ENCODE peak calls at places on chromosomes 7 and 10, in nine cellular contexts. One of them, this sample, is unnamed.

GRCh38 chr7:150339369-150339768 is 2.1 kb downstream of the RARRES2 start:
- DNase-seq in activated T-cell treated with anti-CD3 and anti-CD28 coated beads, Interleukin-2, amount 50 U/mL, for 24 hours: no peak
- DNase-seq in aorta: no peak
- DNase-seq in CMK: no peak
- DNase-seq in hippocampal formation: no peak
- DNase-seq in skeletal muscle cell: no peak
- DNase-seq in CD8-positive, alpha-beta T cell: no peak
- DNase-seq in ureter: no peak
- DNase-seq in left ventricle myocardium inferior: no peak
- DNase-seq in this sample: no peak

GRCh38 chr10:541750-542371 is 147.6 kb downstream of the DIP2C start:
- DNase-seq in activated T-cell treated with anti-CD3 and anti-CD28 coated beads, Interleukin-2, amount 50 U/mL, for 24 hours: no peak
- DNase-seq in aorta: no peak
- DNase-seq in ureter: no peak
- DNase-seq in CD8-positive, alpha-beta T cell: no peak
- DNase-seq in skeletal muscle cell: no peak
- DNase-seq in hippocampal formation: no peak
- DNase-seq in left ventricle myocardium inferior: peak
- DNase-seq in CMK: no peak
- DNase-seq in this sample: no peak

GRCh38 chr10:99395750-99396445 is 34.5 kb downstream of the GOT1 start:
- DNase-seq in ureter: no peak
- DNase-seq in CMK: peak
- DNase-seq in skeletal muscle cell: peak
- DNase-seq in left ventricle myocardium inferior: no peak
- DNase-seq in aorta: no peak
- DNase-seq in CD8-positive, alpha-beta T cell: no peak
- DNase-seq in hippocampal formation: peak
- DNase-seq in activated T-cell treated with anti-CD3 and anti-CD28 coated beads, Interleukin-2, amount 50 U/mL, for 24 hours: no peak
- DNase-seq in this sample: no peak

GRCh38 chr10:7892146-7892545 is 73.8 kb downstream of the TAF3 start:
- DNase-seq in hippocampal formation: no peak
- DNase-seq in left ventricle myocardium inferior: no peak
- DNase-seq in ureter: no peak
- DNase-seq in activated T-cell treated with anti-CD3 and anti-CD28 coated beads, Interleukin-2, amount 50 U/mL, for 24 hours: no peak
- DNase-seq in skeletal muscle cell: no peak
- DNase-seq in CMK: no peak
- DNase-seq in aorta: no peak
- DNase-seq in CD8-positive, alpha-beta T cell: no peak
- DNase-seq in this sample: no peak

GRCh38 chr10:94409016-94409657 is 6.8 kb downstream of the TBC1D12 start:
- DNase-seq in ureter: no peak
- DNase-seq in CD8-positive, alpha-beta T cell: no peak
- DNase-seq in skeletal muscle cell: no peak
- DNase-seq in left ventricle myocardium inferior: no peak
- DNase-seq in aorta: no peak
- DNase-seq in activated T-cell treated with anti-CD3 and anti-CD28 coated beads, Interleukin-2, amount 50 U/mL, for 24 hours: no peak
- DNase-seq in hippocampal formation: no peak
- DNase-seq in CMK: no peak
- DNase-seq in this sample: no peak

GRCh38 chr10:101840741-101841453 is 2.7 kb downstream of the KCNIP2 start:
- DNase-seq in CMK: no peak
- DNase-seq in skeletal muscle cell: peak
- DNase-seq in left ventricle myocardium inferior: peak
- DNase-seq in activated T-cell treated with anti-CD3 and anti-CD28 coated beads, Interleukin-2, amount 50 U/mL, for 24 hours: peak
- DNase-seq in ureter: peak
- DNase-seq in hippocampal formation: peak
- DNase-seq in aorta: peak
- DNase-seq in CD8-positive, alpha-beta T cell: peak
- DNase-seq in this sample: peak

GRCh38 chr10:56604624-56605023 is 243.6 kb upstream of the ZWINT start:
- DNase-seq in hippocampal formation: no peak
- DNase-seq in skeletal muscle cell: no peak
- DNase-seq in CMK: no peak
- DNase-seq in ureter: no peak
- DNase-seq in activated T-cell treated with anti-CD3 and anti-CD28 coated beads, Interleukin-2, amount 50 U/mL, for 24 hours: no peak
- DNase-seq in CD8-positive, alpha-beta T cell: no peak
- DNase-seq in aorta: no peak
- DNase-seq in left ventricle myocardium inferior: no peak
- DNase-seq in this sample: no peak

GRCh38 chr7:152854386-152854785 is 94.8 kb downstream of the ACTR3B start:
- DNase-seq in aorta: no peak
- DNase-seq in ureter: no peak
- DNase-seq in hippocampal formation: no peak
- DNase-seq in left ventricle myocardium inferior: no peak
- DNase-seq in activated T-cell treated with anti-CD3 and anti-CD28 coated beads, Interleukin-2, amount 50 U/mL, for 24 hours: no peak
- DNase-seq in CD8-positive, alpha-beta T cell: no peak
- DNase-seq in CMK: no peak
- DNase-seq in skeletal muscle cell: no peak
- DNase-seq in this sample: no peak

GRCh38 chr10:3757638-3758490 is 27.1 kb downstream of the KLF6 start:
- DNase-seq in skeletal muscle cell: no peak
- DNase-seq in CMK: no peak
- DNase-seq in left ventricle myocardium inferior: no peak
- DNase-seq in activated T-cell treated with anti-CD3 and anti-CD28 coated beads, Interleukin-2, amount 50 U/mL, for 24 hours: peak
- DNase-seq in ureter: no peak
- DNase-seq in CD8-positive, alpha-beta T cell: peak
- DNase-seq in aorta: no peak
- DNase-seq in hippocampal formation: no peak
- DNase-seq in this sample: no peak

GRCh38 chr7:28382146-28382545 is 30.2 kb upstream of the CREB5 start:
- DNase-seq in hippocampal formation: no peak
- DNase-seq in skeletal muscle cell: no peak
- DNase-seq in CMK: no peak
- DNase-seq in ureter: no peak
- DNase-seq in left ventricle myocardium inferior: no peak
- DNase-seq in aorta: no peak
- DNase-seq in CD8-positive, alpha-beta T cell: no peak
- DNase-seq in activated T-cell treated with anti-CD3 and anti-CD28 coated beads, Interleukin-2, amount 50 U/mL, for 24 hours: no peak
- DNase-seq in this sample: no peak

GRCh38 chr10:308572-309085 is 173.4 kb downstream of the ZMYND11 start:
- DNase-seq in activated T-cell treated with anti-CD3 and anti-CD28 coated beads, Interleukin-2, amount 50 U/mL, for 24 hours: no peak
- DNase-seq in skeletal muscle cell: no peak
- DNase-seq in left ventricle myocardium inferior: no peak
- DNase-seq in hippocampal formation: no peak
- DNase-seq in CMK: no peak
- DNase-seq in ureter: no peak
- DNase-seq in CD8-positive, alpha-beta T cell: no peak
- DNase-seq in aorta: no peak
- DNase-seq in this sample: no peak

GRCh38 chr10:23314835-23315239 is 29.8 kb downstream of the C10orf67 start:
- DNase-seq in skeletal muscle cell: peak
- DNase-seq in aorta: no peak
- DNase-seq in activated T-cell treated with anti-CD3 and anti-CD28 coated beads, Interleukin-2, amount 50 U/mL, for 24 hours: no peak
- DNase-seq in left ventricle myocardium inferior: no peak
- DNase-seq in hippocampal formation: peak
- DNase-seq in CD8-positive, alpha-beta T cell: no peak
- DNase-seq in ureter: peak
- DNase-seq in CMK: peak
- DNase-seq in this sample: peak

GRCh38 chr10:100554902-100555301 is 19.2 kb downstream of the HIF1AN start:
- DNase-seq in CMK: no peak
- DNase-seq in aorta: no peak
- DNase-seq in skeletal muscle cell: no peak
- DNase-seq in hippocampal formation: no peak
- DNase-seq in CD8-positive, alpha-beta T cell: no peak
- DNase-seq in activated T-cell treated with anti-CD3 and anti-CD28 coated beads, Interleukin-2, amount 50 U/mL, for 24 hours: no peak
- DNase-seq in ureter: no peak
- DNase-seq in left ventricle myocardium inferior: no peak
- DNase-seq in this sample: no peak

GRCh38 chr10:22317771-22318565 is 1.8 kb downstream of the COMMD3 start:
- DNase-seq in aorta: no peak
- DNase-seq in CMK: no peak
- DNase-seq in skeletal muscle cell: no peak
- DNase-seq in left ventricle myocardium inferior: no peak
- DNase-seq in hippocampal formation: no peak
- DNase-seq in activated T-cell treated with anti-CD3 and anti-CD28 coated beads, Interleukin-2, amount 50 U/mL, for 24 hours: no peak
- DNase-seq in ureter: no peak
- DNase-seq in CD8-positive, alpha-beta T cell: no peak
- DNase-seq in this sample: no peak

GRCh38 chr10:6465854-6466524 is 114.1 kb downstream of the PRKCQ start:
- DNase-seq in hippocampal formation: no peak
- DNase-seq in skeletal muscle cell: no peak
- DNase-seq in CD8-positive, alpha-beta T cell: no peak
- DNase-seq in ureter: no peak
- DNase-seq in activated T-cell treated with anti-CD3 and anti-CD28 coated beads, Interleukin-2, amount 50 U/mL, for 24 hours: peak
- DNase-seq in aorta: no peak
- DNase-seq in CMK: no peak
- DNase-seq in left ventricle myocardium inferior: no peak
- DNase-seq in this sample: no peak

GRCh38 chr7:44323381-44324203 is 1.8 kb downstream of the CAMK2B start:
- DNase-seq in hippocampal formation: no peak
- DNase-seq in CMK: no peak
- DNase-seq in ureter: no peak
- DNase-seq in CD8-positive, alpha-beta T cell: no peak
- DNase-seq in skeletal muscle cell: no peak
- DNase-seq in activated T-cell treated with anti-CD3 and anti-CD28 coated beads, Interleukin-2, amount 50 U/mL, for 24 hours: no peak
- DNase-seq in left ventricle myocardium inferior: no peak
- DNase-seq in aorta: no peak
- DNase-seq in this sample: no peak

GRCh38 chr7:140003913-140004382 is 58.8 kb downstream of the PARP12 start:
- DNase-seq in skeletal muscle cell: peak
- DNase-seq in activated T-cell treated with anti-CD3 and anti-CD28 coated beads, Interleukin-2, amount 50 U/mL, for 24 hours: no peak
- DNase-seq in left ventricle myocardium inferior: no peak
- DNase-seq in hippocampal formation: no peak
- DNase-seq in CMK: no peak
- DNase-seq in CD8-positive, alpha-beta T cell: no peak
- DNase-seq in ureter: no peak
- DNase-seq in aorta: no peak
- DNase-seq in this sample: peak

GRCh38 chr10:103595933-103596726 is 102.6 kb downstream of the NEURL1 start:
- DNase-seq in activated T-cell treated with anti-CD3 and anti-CD28 coated beads, Interleukin-2, amount 50 U/mL, for 24 hours: no peak
- DNase-seq in left ventricle myocardium inferior: no peak
- DNase-seq in hippocampal formation: no peak
- DNase-seq in CD8-positive, alpha-beta T cell: no peak
- DNase-seq in CMK: no peak
- DNase-seq in ureter: no peak
- DNase-seq in aorta: no peak
- DNase-seq in skeletal muscle cell: no peak
- DNase-seq in this sample: no peak

GRCh38 chr7:92835140-92835850 is 1.1 kb downstream of the CDK6 start:
- DNase-seq in left ventricle myocardium inferior: peak
- DNase-seq in hippocampal formation: peak
- DNase-seq in CMK: no peak
- DNase-seq in ureter: peak
- DNase-seq in skeletal muscle cell: no peak
- DNase-seq in aorta: peak
- DNase-seq in CD8-positive, alpha-beta T cell: peak
- DNase-seq in activated T-cell treated with anti-CD3 and anti-CD28 coated beads, Interleukin-2, amount 50 U/mL, for 24 hours: peak
- DNase-seq in this sample: peak

GRCh38 chr7:17625038-17625437 is 315.3 kb downstream of the SNX13 start:
- DNase-seq in CD8-positive, alpha-beta T cell: no peak
- DNase-seq in skeletal muscle cell: peak
- DNase-seq in hippocampal formation: no peak
- DNase-seq in aorta: no peak
- DNase-seq in activated T-cell treated with anti-CD3 and anti-CD28 coated beads, Interleukin-2, amount 50 U/mL, for 24 hours: no peak
- DNase-seq in ureter: no peak
- DNase-seq in CMK: no peak
- DNase-seq in left ventricle myocardium inferior: no peak
- DNase-seq in this sample: no peak

GRCh38 chr10:117197189-117197588 is at the start of gene KCNK18:
- DNase-seq in CD8-positive, alpha-beta T cell: no peak
- DNase-seq in left ventricle myocardium inferior: no peak
- DNase-seq in CMK: no peak
- DNase-seq in aorta: no peak
- DNase-seq in activated T-cell treated with anti-CD3 and anti-CD28 coated beads, Interleukin-2, amount 50 U/mL, for 24 hours: no peak
- DNase-seq in hippocampal formation: no peak
- DNase-seq in skeletal muscle cell: no peak
- DNase-seq in ureter: no peak
- DNase-seq in this sample: no peak

GRCh38 chr7:6589829-6590644 is at the start of gene INTS15:
- DNase-seq in CMK: peak
- DNase-seq in left ventricle myocardium inferior: peak
- DNase-seq in CD8-positive, alpha-beta T cell: peak
- DNase-seq in aorta: peak
- DNase-seq in ureter: peak
- DNase-seq in activated T-cell treated with anti-CD3 and anti-CD28 coated beads, Interleukin-2, amount 50 U/mL, for 24 hours: peak
- DNase-seq in hippocampal formation: peak
- DNase-seq in skeletal muscle cell: peak
- DNase-seq in this sample: peak

GRCh38 chr10:28135258-28135657 is 136.4 kb upstream of the ODAD2 start:
- DNase-seq in activated T-cell treated with anti-CD3 and anti-CD28 coated beads, Interleukin-2, amount 50 U/mL, for 24 hours: no peak
- DNase-seq in left ventricle myocardium inferior: no peak
- DNase-seq in CMK: no peak
- DNase-seq in CD8-positive, alpha-beta T cell: no peak
- DNase-seq in ureter: no peak
- DNase-seq in aorta: no peak
- DNase-seq in skeletal muscle cell: no peak
- DNase-seq in hippocampal formation: no peak
- DNase-seq in this sample: no peak

GRCh38 chr10:132144086-132144485 is 42.7 kb upstream of the DPYSL4 start:
- DNase-seq in CMK: no peak
- DNase-seq in activated T-cell treated with anti-CD3 and anti-CD28 coated beads, Interleukin-2, amount 50 U/mL, for 24 hours: no peak
- DNase-seq in hippocampal formation: no peak
- DNase-seq in aorta: peak
- DNase-seq in CD8-positive, alpha-beta T cell: no peak
- DNase-seq in left ventricle myocardium inferior: no peak
- DNase-seq in skeletal muscle cell: no peak
- DNase-seq in ureter: no peak
- DNase-seq in this sample: no peak

GRCh38 chr10:105718207-105718995 is 1077.3 kb downstream of the SORCS3 start:
- DNase-seq in aorta: no peak
- DNase-seq in left ventricle myocardium inferior: no peak
- DNase-seq in CMK: no peak
- DNase-seq in skeletal muscle cell: no peak
- DNase-seq in ureter: no peak
- DNase-seq in hippocampal formation: no peak
- DNase-seq in CD8-positive, alpha-beta T cell: no peak
- DNase-seq in activated T-cell treated with anti-CD3 and anti-CD28 coated beads, Interleukin-2, amount 50 U/mL, for 24 hours: no peak
- DNase-seq in this sample: no peak

GRCh38 chr10:68153473-68154210 is 44.4 kb downstream of the MYPN start:
- DNase-seq in activated T-cell treated with anti-CD3 and anti-CD28 coated beads, Interleukin-2, amount 50 U/mL, for 24 hours: no peak
- DNase-seq in hippocampal formation: peak
- DNase-seq in ureter: peak
- DNase-seq in CD8-positive, alpha-beta T cell: no peak
- DNase-seq in left ventricle myocardium inferior: no peak
- DNase-seq in skeletal muscle cell: peak
- DNase-seq in aorta: no peak
- DNase-seq in CMK: no peak
- DNase-seq in this sample: peak

GRCh38 chr10:99582255-99582770 is 37.9 kb downstream of the SLC25A28 start:
- DNase-seq in skeletal muscle cell: no peak
- DNase-seq in CD8-positive, alpha-beta T cell: no peak
- DNase-seq in ureter: no peak
- DNase-seq in aorta: no peak
- DNase-seq in hippocampal formation: no peak
- DNase-seq in CMK: no peak
- DNase-seq in activated T-cell treated with anti-CD3 and anti-CD28 coated beads, Interleukin-2, amount 50 U/mL, for 24 hours: no peak
- DNase-seq in left ventricle myocardium inferior: no peak
- DNase-seq in this sample: no peak

GRCh38 chr10:70898687-70899086 is 10.3 kb upstream of the PCBD1 start:
- DNase-seq in CD8-positive, alpha-beta T cell: no peak
- DNase-seq in left ventricle myocardium inferior: no peak
- DNase-seq in aorta: no peak
- DNase-seq in hippocampal formation: no peak
- DNase-seq in activated T-cell treated with anti-CD3 and anti-CD28 coated beads, Interleukin-2, amount 50 U/mL, for 24 hours: no peak
- DNase-seq in ureter: no peak
- DNase-seq in CMK: no peak
- DNase-seq in skeletal muscle cell: no peak
- DNase-seq in this sample: peak

GRCh38 chr7:155464948-155465739 is 7.2 kb downstream of the EN2 start:
- DNase-seq in CMK: no peak
- DNase-seq in activated T-cell treated with anti-CD3 and anti-CD28 coated beads, Interleukin-2, amount 50 U/mL, for 24 hours: no peak
- DNase-seq in left ventricle myocardium inferior: no peak
- DNase-seq in ureter: no peak
- DNase-seq in aorta: peak
- DNase-seq in skeletal muscle cell: no peak
- DNase-seq in hippocampal formation: no peak
- DNase-seq in CD8-positive, alpha-beta T cell: no peak
- DNase-seq in this sample: no peak

GRCh38 chr10:11414314-11415038 is 197.0 kb downstream of the USP6NL start:
- DNase-seq in ureter: no peak
- DNase-seq in activated T-cell treated with anti-CD3 and anti-CD28 coated beads, Interleukin-2, amount 50 U/mL, for 24 hours: no peak
- DNase-seq in hippocampal formation: no peak
- DNase-seq in left ventricle myocardium inferior: no peak
- DNase-seq in CD8-positive, alpha-beta T cell: no peak
- DNase-seq in skeletal muscle cell: no peak
- DNase-seq in CMK: no peak
- DNase-seq in aorta: no peak
- DNase-seq in this sample: no peak

GRCh38 chr7:137454169-137455166 is 110.9 kb upstream of the PTN start:
- DNase-seq in CD8-positive, alpha-beta T cell: no peak
- DNase-seq in hippocampal formation: peak
- DNase-seq in skeletal muscle cell: no peak
- DNase-seq in ureter: peak
- DNase-seq in aorta: no peak
- DNase-seq in CMK: no peak
- DNase-seq in left ventricle myocardium inferior: no peak
- DNase-seq in activated T-cell treated with anti-CD3 and anti-CD28 coated beads, Interleukin-2, amount 50 U/mL, for 24 hours: no peak
- DNase-seq in this sample: peak